ENCODE peak calls at places on chromosomes 6 and 20, in seven cellular contexts. One of them, this sample, is unnamed. For H3K4me1, the result is how much of the 10 kb centered on the place peaks cover.

GRCh38 chr6:137767931-137768690 is 98.9 kb upstream of the TNFAIP3 start:
- DNase-seq in colonic mucosa: no peak
- DNase-seq in mesenchymal stem cell: peak
- DNase-seq in H9: no peak
- DNase-seq in PC-9: no peak
- DNase-seq in gastrocnemius medialis: no peak
- DNase-seq in uterus: no peak
- DNase-seq in this sample: peak

GRCh38 chr6:85126448-85127178 is 323.3 kb upstream of the NT5E start:
- DNase-seq in colonic mucosa: peak
- DNase-seq in H9: peak
- DNase-seq in uterus: no peak
- DNase-seq in mesenchymal stem cell: peak
- DNase-seq in gastrocnemius medialis: no peak
- DNase-seq in PC-9: no peak
- DNase-seq in this sample: no peak

GRCh38 chr6:131015630-131016263 is 47.3 kb downstream of the EPB41L2 start:
- DNase-seq in uterus: no peak
- DNase-seq in gastrocnemius medialis: no peak
- DNase-seq in colonic mucosa: no peak
- DNase-seq in H9: no peak
- DNase-seq in mesenchymal stem cell: peak
- DNase-seq in PC-9: no peak
- DNase-seq in this sample: no peak

GRCh38 chr6:113742342-113742741 is 114.8 kb upstream of the MARCKS start:
- DNase-seq in mesenchymal stem cell: peak
- DNase-seq in gastrocnemius medialis: no peak
- DNase-seq in H9: no peak
- DNase-seq in colonic mucosa: no peak
- DNase-seq in PC-9: no peak
- DNase-seq in uterus: no peak
- DNase-seq in this sample: no peak

GRCh38 chr6:168192901-168193815 is 114.1 kb upstream of the FRMD1 start:
- DNase-seq in colonic mucosa: no peak
- DNase-seq in PC-9: no peak
- DNase-seq in uterus: peak
- DNase-seq in mesenchymal stem cell: no peak
- DNase-seq in gastrocnemius medialis: no peak
- DNase-seq in H9: peak
- DNase-seq in this sample: no peak

GRCh38 chr20:37071481-37071911 is 24.3 kb downstream of the RBL1 start:
- DNase-seq in mesenchymal stem cell: peak
- DNase-seq in PC-9: no peak
- DNase-seq in H9: no peak
- DNase-seq in uterus: no peak
- DNase-seq in gastrocnemius medialis: peak
- DNase-seq in colonic mucosa: no peak
- DNase-seq in this sample: peak

GRCh38 chr6:159105716-159106115 is 60.9 kb upstream of the TAGAP start:
- DNase-seq in gastrocnemius medialis: no peak
- DNase-seq in mesenchymal stem cell: no peak
- DNase-seq in uterus: no peak
- DNase-seq in PC-9: no peak
- DNase-seq in H9: no peak
- DNase-seq in colonic mucosa: no peak
- DNase-seq in this sample: no peak

GRCh38 chr6:118875672-118876071 is 18.3 kb upstream of the ASF1A start:
- DNase-seq in PC-9: no peak
- DNase-seq in H9: no peak
- DNase-seq in mesenchymal stem cell: no peak
- DNase-seq in uterus: no peak
- DNase-seq in colonic mucosa: no peak
- DNase-seq in gastrocnemius medialis: no peak
- DNase-seq in this sample: no peak

GRCh38 chr6:20868397-20869185 is 334.3 kb downstream of the CDKAL1 start:
- DNase-seq in colonic mucosa: no peak
- DNase-seq in PC-9: no peak
- DNase-seq in uterus: no peak
- DNase-seq in H9: peak
- DNase-seq in mesenchymal stem cell: no peak
- DNase-seq in gastrocnemius medialis: no peak
- DNase-seq in this sample: no peak

GRCh38 chr6:39819226-39819625 is 27.1 kb downstream of the DAAM2 start:
- DNase-seq in uterus: no peak
- DNase-seq in H9: no peak
- DNase-seq in mesenchymal stem cell: peak
- DNase-seq in gastrocnemius medialis: no peak
- DNase-seq in PC-9: no peak
- DNase-seq in colonic mucosa: no peak
- DNase-seq in this sample: no peak

GRCh38 chr6:39819676-39820075 is 27.5 kb downstream of the DAAM2 start:
- DNase-seq in H9: no peak
- DNase-seq in PC-9: no peak
- DNase-seq in mesenchymal stem cell: no peak
- DNase-seq in colonic mucosa: no peak
- DNase-seq in gastrocnemius medialis: no peak
- DNase-seq in uterus: no peak
- DNase-seq in this sample: no peak

GRCh38 chr6:39816744-39817143 is 24.6 kb downstream of the DAAM2 start:
- DNase-seq in colonic mucosa: no peak
- DNase-seq in uterus: peak
- DNase-seq in mesenchymal stem cell: peak
- DNase-seq in gastrocnemius medialis: no peak
- DNase-seq in PC-9: no peak
- DNase-seq in H9: no peak
- DNase-seq in this sample: no peak

GRCh38 chr6:39820553-39820952 is 28.4 kb downstream of the DAAM2 start:
- DNase-seq in H9: no peak
- DNase-seq in mesenchymal stem cell: no peak
- DNase-seq in uterus: no peak
- DNase-seq in gastrocnemius medialis: no peak
- DNase-seq in PC-9: no peak
- DNase-seq in colonic mucosa: no peak
- DNase-seq in this sample: no peak

DNA sequence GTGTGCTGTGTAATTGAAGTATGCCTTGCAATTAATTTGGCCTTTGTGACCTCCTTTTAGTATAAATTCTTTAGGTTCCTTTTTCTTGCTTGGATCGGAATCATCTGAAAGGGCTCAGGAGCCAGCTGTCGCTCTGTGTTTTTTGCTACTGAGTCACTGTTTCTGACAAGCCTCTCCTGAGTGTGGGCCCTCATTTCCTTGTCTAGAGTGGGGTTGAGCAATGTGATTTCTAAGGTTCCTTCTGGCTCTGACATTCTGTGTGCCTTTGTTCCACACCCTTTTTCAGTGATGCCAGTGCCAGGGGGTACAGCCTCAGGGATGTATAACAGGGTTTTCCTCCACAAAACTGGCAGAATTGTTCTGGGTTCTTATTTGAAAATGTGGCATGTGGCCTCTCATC is 26.5 kb downstream of the DAAM2 start:
- DNase-seq in gastrocnemius medialis: no peak
- DNase-seq in H9: no peak
- DNase-seq in colonic mucosa: no peak
- DNase-seq in PC-9: no peak
- DNase-seq in mesenchymal stem cell: peak
- DNase-seq in uterus: no peak
- DNase-seq in this sample: no peak
- H3K27ac ChIP-seq in gastrocnemius medialis: peak
- H3K27ac ChIP-seq in H9: no peak
- H3K27ac ChIP-seq in colonic mucosa: no peak
- H3K27ac ChIP-seq in PC-9: no peak
- H3K27ac ChIP-seq in mesenchymal stem cell: no peak
- H3K27ac ChIP-seq in uterus: peak
- H3K27ac ChIP-seq in this sample: no peak

DNA sequence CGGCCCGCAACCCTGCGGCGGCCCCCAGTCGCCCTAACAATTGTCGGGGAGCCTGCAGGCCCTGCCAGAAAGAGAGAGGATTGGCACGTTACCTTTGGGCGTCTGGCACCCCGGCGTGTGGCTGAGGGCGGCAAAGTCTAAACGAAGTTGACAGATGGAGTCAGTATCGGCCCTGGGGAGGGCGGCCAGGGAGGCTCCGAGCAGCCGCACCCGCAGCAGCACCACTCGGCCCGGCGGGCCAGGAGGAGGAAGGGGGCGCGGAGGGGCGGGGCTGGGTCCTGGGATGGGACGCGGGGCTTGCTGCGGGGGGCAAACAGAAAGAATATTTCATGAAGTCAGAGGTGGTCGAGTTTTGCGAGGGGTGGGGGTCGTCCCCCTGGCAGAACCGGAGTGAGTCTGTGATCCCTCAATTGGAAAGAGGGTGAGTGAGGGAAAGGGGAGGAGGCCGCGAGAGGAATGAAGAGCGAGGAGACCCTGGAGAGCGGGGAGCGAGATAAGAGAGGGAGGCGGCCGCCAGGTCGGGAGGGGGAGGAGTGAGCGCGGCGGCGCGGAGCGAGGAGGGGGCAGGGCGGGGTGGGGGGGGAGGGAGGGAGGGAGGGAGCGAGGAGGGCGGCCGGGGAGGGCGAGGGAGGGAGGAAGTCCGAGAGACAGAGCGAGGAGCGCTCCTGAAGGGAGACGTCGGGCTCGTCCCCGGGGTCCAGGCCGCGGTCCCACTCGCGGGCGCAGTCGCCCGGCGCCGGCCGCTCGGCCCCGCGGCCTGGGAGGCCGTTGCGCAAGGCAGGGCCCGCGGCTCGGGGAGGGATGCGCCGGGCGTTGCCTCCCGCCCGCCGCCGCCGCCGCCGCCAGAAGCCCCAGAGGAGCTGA is at the start of gene FOXF2:
- DNase-seq in gastrocnemius medialis: no peak
- DNase-seq in H9: peak
- DNase-seq in mesenchymal stem cell: no peak
- DNase-seq in colonic mucosa: no peak
- DNase-seq in PC-9: no peak
- DNase-seq in uterus: no peak
- DNase-seq in this sample: no peak
- H3K4me1 ChIP-seq in gastrocnemius medialis: under half
- H3K4me1 ChIP-seq in H9: under half
- H3K4me1 ChIP-seq in mesenchymal stem cell: under half
- H3K4me1 ChIP-seq in colonic mucosa: under half
- H3K4me1 ChIP-seq in PC-9: under half
- H3K4me1 ChIP-seq in uterus: under half
- H3K4me1 ChIP-seq in this sample: under half

GRCh38 chr20:38418509-38419204 is 16.5 kb downstream of the SNHG17 start:
- DNase-seq in H9: no peak
- DNase-seq in uterus: no peak
- DNase-seq in PC-9: no peak
- DNase-seq in gastrocnemius medialis: peak
- DNase-seq in mesenchymal stem cell: peak
- DNase-seq in colonic mucosa: no peak
- DNase-seq in this sample: no peak

GRCh38 chr20:38412877-38413577 is 22.1 kb downstream of the SNHG17 start:
- DNase-seq in PC-9: no peak
- DNase-seq in gastrocnemius medialis: no peak
- DNase-seq in uterus: no peak
- DNase-seq in colonic mucosa: no peak
- DNase-seq in H9: peak
- DNase-seq in mesenchymal stem cell: no peak
- DNase-seq in this sample: no peak

GRCh38 chr20:38420232-38421085 is 14.7 kb downstream of the SNHG17 start:
- DNase-seq in colonic mucosa: no peak
- DNase-seq in H9: no peak
- DNase-seq in gastrocnemius medialis: no peak
- DNase-seq in uterus: no peak
- DNase-seq in PC-9: no peak
- DNase-seq in mesenchymal stem cell: peak
- DNase-seq in this sample: no peak

DNA sequence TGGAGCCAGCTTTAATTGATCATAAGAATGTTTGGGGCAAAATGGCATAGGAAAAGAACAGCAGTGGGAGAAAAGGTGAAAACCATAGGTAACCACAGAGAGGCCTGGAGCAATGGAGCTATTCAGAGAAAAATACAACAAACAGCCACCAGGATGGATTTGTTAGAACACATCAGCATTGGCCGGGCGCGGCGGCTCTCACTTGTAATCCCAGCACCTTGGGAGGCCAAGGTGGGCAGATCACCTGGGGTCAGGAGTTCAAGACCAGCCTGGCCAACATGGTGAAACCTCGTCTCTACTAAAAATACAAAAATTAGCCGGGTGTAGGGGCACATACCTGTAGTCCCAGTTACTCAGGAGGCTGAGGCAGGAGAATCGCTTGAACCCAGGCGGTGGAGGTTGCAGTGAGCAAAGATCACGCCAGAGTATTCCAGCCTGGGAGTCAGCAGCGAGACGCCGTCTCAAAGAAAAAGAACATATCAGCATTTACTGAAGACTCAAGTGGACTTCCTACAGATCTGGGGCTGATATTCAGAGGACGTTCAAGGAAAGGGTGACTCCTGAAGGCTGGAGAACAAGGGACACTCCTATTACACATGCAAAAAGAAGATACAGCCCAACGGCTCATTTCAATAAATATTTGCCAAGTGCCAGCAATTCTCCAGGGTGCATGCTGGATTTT is 20.2 kb downstream of the SNHG17 start:
- DNase-seq in mesenchymal stem cell: no peak
- DNase-seq in uterus: no peak
- DNase-seq in gastrocnemius medialis: no peak
- DNase-seq in colonic mucosa: no peak
- DNase-seq in PC-9: no peak
- DNase-seq in H9: peak
- DNase-seq in this sample: no peak
- H3K27ac ChIP-seq in mesenchymal stem cell: no peak
- H3K27ac ChIP-seq in uterus: no peak
- H3K27ac ChIP-seq in gastrocnemius medialis: no peak
- H3K27ac ChIP-seq in colonic mucosa: no peak
- H3K27ac ChIP-seq in PC-9: no peak
- H3K27ac ChIP-seq in H9: no peak
- H3K27ac ChIP-seq in this sample: no peak

GRCh38 chr6:111750147-111750546 is 123.1 kb downstream of the FYN start:
- DNase-seq in uterus: no peak
- DNase-seq in colonic mucosa: no peak
- DNase-seq in H9: no peak
- DNase-seq in gastrocnemius medialis: no peak
- DNase-seq in mesenchymal stem cell: no peak
- DNase-seq in PC-9: no peak
- DNase-seq in this sample: no peak

GRCh38 chr6:111746983-111747773 is 126.1 kb downstream of the FYN start:
- DNase-seq in H9: no peak
- DNase-seq in uterus: no peak
- DNase-seq in gastrocnemius medialis: no peak
- DNase-seq in mesenchymal stem cell: no peak
- DNase-seq in colonic mucosa: no peak
- DNase-seq in PC-9: peak
- DNase-seq in this sample: no peak

GRCh38 chr6:111745636-111746035 is 127.6 kb downstream of the FYN start:
- DNase-seq in colonic mucosa: no peak
- DNase-seq in PC-9: peak
- DNase-seq in gastrocnemius medialis: no peak
- DNase-seq in mesenchymal stem cell: no peak
- DNase-seq in uterus: no peak
- DNase-seq in H9: no peak
- DNase-seq in this sample: no peak

GRCh38 chr6:111747791-111748190 is 125.5 kb downstream of the FYN start:
- DNase-seq in colonic mucosa: no peak
- DNase-seq in PC-9: no peak
- DNase-seq in gastrocnemius medialis: no peak
- DNase-seq in H9: no peak
- DNase-seq in uterus: no peak
- DNase-seq in mesenchymal stem cell: no peak
- DNase-seq in this sample: no peak

GRCh38 chr6:111748247-111748647 is 125.0 kb downstream of the FYN start:
- DNase-seq in gastrocnemius medialis: no peak
- DNase-seq in mesenchymal stem cell: no peak
- DNase-seq in colonic mucosa: no peak
- DNase-seq in uterus: no peak
- DNase-seq in PC-9: no peak
- DNase-seq in H9: no peak
- DNase-seq in this sample: no peak
- H3K4me1 ChIP-seq in gastrocnemius medialis: under half
- H3K4me1 ChIP-seq in mesenchymal stem cell: under half
- H3K4me1 ChIP-seq in colonic mucosa: under half
- H3K4me1 ChIP-seq in uterus: under half
- H3K4me1 ChIP-seq in PC-9: under half
- H3K4me1 ChIP-seq in H9: under half
- H3K4me1 ChIP-seq in this sample: under half

This sample was measured in foreskin keratinocyte.